ENCODE peak calls at places on chromosomes 2 and 18, in nine cellular contexts. Z is GM03348, H is iris pigment epithelial cell, W is choroid plexus epithelial cell, O is astrocyte, A is HT-29, S is AG08396, I is HFFc6, U is anterior cingulate cortex. J is an unnamed sample.

GRCh38 chr2:216657086-216657855 is 24.1 kb downstream of the IGFBP2 start:
- DNase-seq in H (no peak), O (no peak), A (no peak), W (no peak), Z (no peak), U (no peak), S (no peak), I (no peak), J (no peak)

GRCh38 chr2:24117902-24118301 is 5.2 kb downstream of the PFN4 start:
- DNase-seq in A (no peak), S (no peak), O (no peak), W (no peak), U (no peak), I (no peak), H (no peak), Z (no peak), J (no peak)

GRCh38 chr18:63085611-63086010 is 234.0 kb downstream of the BCL2 start:
- DNase-seq in A (no peak), U (no peak), H (no peak), Z (no peak), S (no peak), W (no peak), O (no peak), I (no peak), J (no peak)

GRCh38 chr2:231294578-231295362 is 96.3 kb downstream of the ARMC9 start:
- DNase-seq in O (no peak), Z (peak; percentile 18), I (no peak), S (no peak), H (no peak), A (no peak), U (no peak), W (peak; percentile 33), J (peak; percentile 5)

GRCh38 chr2:36178384-36178783 is 177.2 kb upstream of the CRIM1 start:
- DNase-seq in S (no peak), O (peak; percentile 48), Z (no peak), A (no peak), I (no peak), H (peak; percentile 7), W (peak; percentile 2), U (no peak), J (no peak)

GRCh38 chr2:231133365-231134114 is 8.7 kb upstream of the HTR2B start:
- DNase-seq in H (peak; percentile 66), O (no peak), A (no peak), W (peak; percentile 82), S (no peak), U (no peak), I (peak; percentile 22), Z (no peak), J (peak; percentile 59)

GRCh38 chr2:201807452-201807980 is 1.2 kb downstream of the CDK15 start:
- DNase-seq in U (no peak), W (peak; percentile 86), A (no peak), I (peak; percentile 43), Z (peak; percentile 72), O (peak; percentile 64), H (peak; percentile 56), S (peak; percentile 24), J (peak; percentile 81)

GRCh38 chr2:172342611-172343010 is 84.8 kb upstream of the ITGA6 start:
- DNase-seq in I (no peak), Z (no peak), S (no peak), A (no peak), W (no peak), O (no peak), U (no peak), H (no peak), J (no peak)

GRCh38 chr2:241892299-241893137 is 23.0 kb downstream of the RTP5 start:
- DNase-seq in I (peak; percentile 13), A (no peak), W (peak; percentile 53), U (no peak), S (no peak), O (peak; percentile 23), H (peak; percentile 42), Z (peak; percentile 67), J (no peak)

GRCh38 chr2:32064021-32064678 is 794 bp downstream of the SPAST start:
- DNase-seq in I (no peak), O (peak; percentile 1), S (peak; percentile 8), W (peak; percentile 4), H (peak; percentile 11), U (no peak), Z (no peak), A (peak; percentile 35), J (peak; percentile 1)

GRCh38 chr2:101699939-101700442 is 2.5 kb downstream of the MAP4K4 start:
- DNase-seq in Z (peak; percentile 48), S (peak; percentile 31), U (no peak), O (no peak), H (peak; percentile 35), A (no peak), I (peak; percentile 37), W (no peak), J (peak; percentile 44)

GRCh38 chr2:196160101-196160500 is 11.3 kb downstream of the STK17B start:
- DNase-seq in Z (peak; percentile 84), S (peak; percentile 68), U (no peak), I (peak; percentile 76), O (peak; percentile 94), W (peak; percentile 98), A (peak; percentile 85), H (peak; percentile 97), J (peak; percentile 93)

J was measured in cardiac fibroblast.